ENCODE peak calls at places on chromosome 20, in seven cellular contexts. N is fibroblast of mammary gland; U is DMS153; M is NCI-H1092 treated with DMSO at 0.1 percent for 48 hours; O is NCI-H460; Y is stimulated activated CD4-positive, alpha-beta T cell treated with anti-CD3 and anti-CD28 coated beads, TNF-alpha, amount 100 ng/mL, for 24 hours; H is Kasumi-1. B is an unnamed sample.

GRCh38 chr20:1840865-1841553 is 54.2 kb upstream of the SIRPA start:
- DNase-seq in N (no peak), U (no peak), M (no peak), O (no peak), Y (no peak), H (no peak), B (no peak)

GRCh38 chr20:4151991-4152695 is 136.8 kb upstream of the RNF24 start:
- DNase-seq in N (peak; percentile 48), U (no peak), M (no peak), O (no peak), Y (no peak), H (peak; percentile 79), B (no peak)

GRCh38 chr20:32474967-32475819 is 109.9 kb downstream of the NOL4L start:
- DNase-seq in N (peak; percentile 93), U (no peak), M (no peak), O (peak; percentile 76), Y (no peak), H (peak; percentile 89), B (no peak)

GRCh38 chr20:58614984-58615760 is 35.9 kb upstream of the STX16 start:
- DNase-seq in N (no peak), U (no peak), M (peak; percentile 21), O (no peak), Y (no peak), H (no peak), B (no peak)

GRCh38 chr20:38114353-38114791 is 50.7 kb downstream of the TGM2 start:
- DNase-seq in N (peak; percentile 65), U (no peak), M (no peak), O (no peak), Y (no peak), H (no peak), B (no peak)

GRCh38 chr20:34643919-34644318 is 33.0 kb downstream of the PIGU start:
- DNase-seq in N (peak; percentile 90), U (no peak), M (no peak), O (no peak), Y (no peak), H (peak; percentile 71), B (no peak)

GRCh38 chr20:32968833-32969241 is 35.4 kb downstream of the SUN5 start:
- DNase-seq in N (peak; percentile 7), U (no peak), M (no peak), O (no peak), Y (no peak), H (no peak), B (no peak)

GRCh38 chr20:14778875-14779274 is 441.5 kb upstream of the FLRT3 start:
- DNase-seq in N (no peak), U (no peak), M (no peak), O (no peak), Y (no peak), H (no peak), B (no peak)

GRCh38 chr20:49850463-49851233 is 38.0 kb downstream of the SLC9A8 start:
- DNase-seq in N (no peak), U (peak; percentile 25), M (no peak), O (no peak), Y (no peak), H (no peak), B (no peak)

GRCh38 chr20:25011831-25012241 is 19.3 kb upstream of the APMAP start:
- DNase-seq in N (no peak), U (no peak), M (no peak), O (no peak), Y (no peak), H (no peak), B (no peak)

GRCh38 chr20:47546184-47547033 is 44.7 kb downstream of the NCOA3 start:
- DNase-seq in N (peak; percentile 76), U (no peak), M (no peak), O (no peak), Y (no peak), H (no peak), B (no peak)

GRCh38 chr20:12345978-12346377 is 428.3 kb downstream of the BTBD3 start:
- DNase-seq in N (no peak), U (no peak), M (no peak), O (no peak), Y (no peak), H (no peak), B (no peak)

B was measured in activated T-helper 1 cell treated with anti-CD3 and anti-CD28 coated beads, Interleukin-12 subunit alpha, Interleukin-12 subunit beta, Interleukin-2, Interleukin-4 antibody, amounts not matched to agents 30 ng/mL and 10 ng/mL and 1 ng/mL, durations not matched to agents 14 hours and 24 hours and 36 hours.